ENCODE peak calls at places on chromosomes 1 and 21, in ten cellular contexts. P is fibroblast of pulmonary artery, Y is stomach, W is astrocyte, V is mucosa of descending colon, H is osteoblast, G is astrocyte of the spinal cord, O is colonic mucosa, L is fibroblast of mammary gland, K is left ventricle myocardium inferior. T is an unnamed sample.

GRCh38 chr1:19044471-19044870 is 88.0 kb upstream of the IFFO2 start:
- DNase-seq in P (no peak), Y (no peak), W (no peak), V (no peak), H (no peak), G (no peak), O (no peak), L (no peak), K (no peak), T (no peak)

GRCh38 chr1:228141871-228142615 is 2.0 kb downstream of the GUK1 start:
- DNase-seq in P (no peak), Y (peak), W (peak), V (peak), H (no peak), G (peak), O (no peak), L (no peak), K (no peak), T (no peak)

GRCh38 chr21:43806017-43806710 is 16.8 kb downstream of the RRP1 start:
- DNase-seq in P (no peak), Y (no peak), W (no peak), V (no peak), H (no peak), G (no peak), O (no peak), L (no peak), K (no peak), T (no peak)

GRCh38 chr1:29148656-29149491 is 25.2 kb upstream of the TMEM200B start:
- DNase-seq in P (no peak), Y (no peak), W (no peak), V (no peak), H (no peak), G (no peak), O (no peak), L (peak), K (no peak), T (no peak)

GRCh38 chr1:156551866-156552265 is 20.5 kb downstream of the IQGAP3 start:
- DNase-seq in P (peak), Y (no peak), W (no peak), V (no peak), H (no peak), G (no peak), O (no peak), L (peak), K (no peak), T (no peak)

GRCh38 chr1:205719762-205720161 is 30.2 kb downstream of the NUCKS1 start:
- DNase-seq in P (no peak), Y (no peak), W (no peak), V (no peak), H (no peak), G (no peak), O (no peak), L (no peak), K (no peak), T (no peak)

GRCh38 chr1:53127546-53127945 is 14.9 kb downstream of the SLC1A7 start:
- DNase-seq in P (no peak), Y (no peak), W (no peak), V (no peak), H (no peak), G (no peak), O (no peak), L (peak), K (no peak), T (no peak)

GRCh38 chr1:225470210-225470609 is 42.4 kb upstream of the LBR start:
- DNase-seq in P (no peak), Y (no peak), W (no peak), V (no peak), H (peak), G (no peak), O (no peak), L (no peak), K (no peak), T (no peak)

GRCh38 chr1:92862605-92863004 is 30.8 kb downstream of the RPL5 start:
- DNase-seq in P (no peak), Y (no peak), W (no peak), V (no peak), H (no peak), G (no peak), O (no peak), L (no peak), K (no peak), T (no peak)

GRCh38 chr1:87826639-87827345 is 498.1 kb downstream of the LMO4 start:
- DNase-seq in P (peak), Y (no peak), W (peak), V (no peak), H (peak), G (peak), O (peak), L (peak), K (peak), T (no peak)

GRCh38 chr1:7418442-7419080 is 352.5 kb upstream of the VAMP3 start:
- DNase-seq in P (no peak), Y (peak), W (no peak), V (no peak), H (no peak), G (no peak), O (peak), L (no peak), K (no peak), T (no peak)

GRCh38 chr21:41627428-41627827 is 119.5 kb upstream of the TMPRSS2 start:
- DNase-seq in P (no peak), Y (no peak), W (no peak), V (no peak), H (no peak), G (no peak), O (no peak), L (peak), K (no peak), T (no peak)

GRCh38 chr1:24857528-24858133 is 72.4 kb downstream of the RUNX3 start:
- DNase-seq in P (no peak), Y (no peak), W (no peak), V (no peak), H (no peak), G (no peak), O (no peak), L (no peak), K (no peak), T (no peak)

GRCh38 chr1:203069028-203069804 is 16.6 kb downstream of the MYOG start:
- DNase-seq in P (peak), Y (no peak), W (no peak), V (no peak), H (peak), G (no peak), O (no peak), L (no peak), K (no peak), T (no peak)

GRCh38 chr1:240492832-240493440 is 119.0 kb downstream of the GREM2 start:
- DNase-seq in P (peak), Y (no peak), W (peak), V (peak), H (no peak), G (peak), O (peak), L (peak), K (no peak), T (peak)

GRCh38 chr1:199422206-199422605 is 605.3 kb upstream of the NR5A2 start:
- DNase-seq in P (peak), Y (peak), W (peak), V (no peak), H (peak), G (peak), O (no peak), L (peak), K (no peak), T (no peak)

GRCh38 chr1:15833842-15834405 is 13.6 kb upstream of the SPEN start:
- DNase-seq in P (no peak), Y (no peak), W (no peak), V (no peak), H (no peak), G (no peak), O (no peak), L (no peak), K (no peak), T (no peak)

GRCh38 chr1:29753771-29754607 is 517.7 kb downstream of the PTPRU start:
- DNase-seq in P (no peak), Y (no peak), W (no peak), V (no peak), H (no peak), G (no peak), O (peak), L (no peak), K (no peak), T (no peak)

GRCh38 chr1:3417082-3417728 is 37.3 kb upstream of the ARHGEF16 start:
- DNase-seq in P (no peak), Y (peak), W (no peak), V (no peak), H (no peak), G (no peak), O (no peak), L (no peak), K (no peak), T (no peak)

GRCh38 chr1:53343831-53344668 is 16.2 kb upstream of the LRP8 start:
- DNase-seq in P (no peak), Y (peak), W (no peak), V (no peak), H (peak), G (no peak), O (peak), L (no peak), K (no peak), T (no peak)

GRCh38 chr1:17405898-17406759 is 33.3 kb downstream of the RCC2 start:
- DNase-seq in P (peak), Y (peak), W (peak), V (peak), H (peak), G (peak), O (peak), L (peak), K (peak), T (no peak)

GRCh38 chr1:57546527-57546926 is 122.7 kb upstream of the DAB1 start:
- DNase-seq in P (no peak), Y (no peak), W (no peak), V (no peak), H (no peak), G (no peak), O (no peak), L (no peak), K (no peak), T (no peak)

GRCh38 chr21:41687633-41688032 is 79.2 kb downstream of the RIPK4 start:
- DNase-seq in P (no peak), Y (no peak), W (no peak), V (peak), H (no peak), G (no peak), O (no peak), L (no peak), K (no peak), T (no peak)

GRCh38 chr21:42233067-42233981 is 14.4 kb downstream of the ABCG1 start:
- DNase-seq in P (peak), Y (peak), W (no peak), V (peak), H (peak), G (peak), O (peak), L (peak), K (peak), T (no peak)

GRCh38 chr1:64387382-64388066 is 82.4 kb upstream of the CACHD1 start:
- DNase-seq in P (no peak), Y (no peak), W (no peak), V (no peak), H (no peak), G (no peak), O (no peak), L (no peak), K (no peak), T (peak)

GRCh38 chr1:161160763-161161162 is 1.5 kb downstream of the USP21 start:
- DNase-seq in P (no peak), Y (no peak), W (no peak), V (no peak), H (peak), G (no peak), O (no peak), L (no peak), K (no peak), T (no peak)

GRCh38 chr1:101002551-101002950 is 23.0 kb downstream of the DPH5 start:
- DNase-seq in P (no peak), Y (no peak), W (peak), V (no peak), H (no peak), G (peak), O (no peak), L (peak), K (no peak), T (no peak)

GRCh38 chr1:46735708-46736324 is 16.9 kb upstream of the EFCAB14 start:
- DNase-seq in P (peak), Y (no peak), W (peak), V (no peak), H (no peak), G (peak), O (peak), L (peak), K (no peak), T (no peak)

GRCh38 chr1:181588631-181589030 is 105.3 kb downstream of the CACNA1E start:
- DNase-seq in P (no peak), Y (no peak), W (no peak), V (no peak), H (no peak), G (no peak), O (no peak), L (no peak), K (no peak), T (no peak)

GRCh38 chr1:181587870-181588438 is 104.6 kb downstream of the CACNA1E start:
- DNase-seq in P (no peak), Y (no peak), W (no peak), V (no peak), H (no peak), G (no peak), O (no peak), L (no peak), K (no peak), T (peak)

DNA sequence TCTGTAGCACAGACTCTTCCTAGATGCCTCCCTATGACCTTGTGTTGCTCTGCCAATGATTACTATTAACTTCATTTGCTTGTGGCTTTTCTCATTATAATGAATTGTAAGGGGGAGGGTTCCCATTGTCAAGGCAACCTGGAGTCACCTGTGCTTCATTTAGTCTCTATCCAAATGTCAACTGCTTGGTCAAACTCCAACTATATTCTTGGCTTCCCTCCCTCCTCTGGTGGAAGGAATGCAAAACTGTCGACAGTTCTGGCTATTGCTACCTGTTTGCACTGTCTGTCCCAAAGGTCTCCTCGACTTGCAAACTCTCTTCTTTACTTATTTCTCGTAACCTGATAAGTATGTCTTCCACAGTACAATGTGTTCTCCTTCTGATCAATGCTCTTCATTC is 100.3 kb downstream of the CACNA1E start:
- DNase-seq in P (no peak), Y (peak), W (no peak), V (no peak), H (no peak), G (no peak), O (peak), L (no peak), K (no peak), T (peak)
- TF ChIP-seq CTCF in P (no peak), Y (no peak), W (no peak), V (no peak), H (no peak), G (no peak), O (no peak), L (no peak), K (peak), T (peak)

GRCh38 chr1:45512641-45513054 is 9.0 kb downstream of the PRDX1 start:
- DNase-seq in P (peak), Y (peak), W (peak), V (peak), H (peak), G (peak), O (peak), L (peak), K (peak), T (no peak)

GRCh38 chr1:45518910-45519309 is 2.8 kb downstream of the PRDX1 start:
- DNase-seq in P (peak), Y (no peak), W (no peak), V (no peak), H (no peak), G (no peak), O (no peak), L (no peak), K (no peak), T (no peak)

GRCh38 chr1:45510972-45511527 is 10.6 kb downstream of the PRDX1 start:
- DNase-seq in P (no peak), Y (no peak), W (no peak), V (no peak), H (no peak), G (no peak), O (no peak), L (no peak), K (no peak), T (no peak)

GRCh38 chr1:45521413-45522323 is at the start of gene PRDX1:
- DNase-seq in P (peak), Y (peak), W (peak), V (peak), H (peak), G (peak), O (peak), L (peak), K (peak), T (peak)

DNA sequence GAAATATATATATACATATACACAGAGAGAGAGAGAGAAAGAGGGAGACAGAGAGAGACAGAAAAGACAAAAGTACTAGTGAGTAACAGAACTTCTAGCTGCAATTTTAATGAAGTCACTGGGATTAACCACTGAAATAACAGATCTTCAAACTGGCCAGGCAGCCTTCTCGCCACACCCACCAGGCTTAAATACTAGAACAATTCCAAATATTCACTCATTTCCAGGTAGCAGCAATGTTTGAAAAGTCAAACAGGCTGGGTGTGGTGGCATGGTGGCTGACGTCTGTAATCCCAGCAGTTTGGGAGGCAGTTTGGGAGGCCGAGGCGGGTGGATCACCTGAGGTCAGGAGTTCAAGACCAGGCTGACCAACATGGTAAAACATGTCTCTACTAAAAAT is 5.2 kb downstream of the PRDX1 start:
- DNase-seq in P (no peak), Y (no peak), W (no peak), V (no peak), H (no peak), G (no peak), O (no peak), L (no peak), K (no peak), T (no peak)
- H3K4me3 ChIP-seq in P (no peak), Y (no peak), W (no peak), V (no peak), H (no peak), G (no peak), O (no peak), L (no peak), K (no peak), T (no peak)

GRCh38 chr1:5099558-5099957 is 445.1 kb downstream of the AJAP1 start:
- DNase-seq in P (no peak), Y (no peak), W (no peak), V (no peak), H (no peak), G (no peak), O (no peak), L (no peak), K (no peak), T (peak)
- TF ChIP-seq CTCF in P (no peak), Y (no peak), W (no peak), V (no peak), H (no peak), G (no peak), O (no peak), L (no peak), K (no peak), T (peak)

GRCh38 chr1:22048351-22049192 is 3.9 kb upstream of the CDC42 start:
- DNase-seq in P (no peak), Y (no peak), W (no peak), V (no peak), H (peak), G (no peak), O (no peak), L (peak), K (no peak), T (no peak)
- H3K4me3 ChIP-seq in P (no peak), Y (no peak), W (no peak), V (no peak), H (no peak), G (no peak), O (no peak), L (no peak), K (no peak), T (no peak)

DNA sequence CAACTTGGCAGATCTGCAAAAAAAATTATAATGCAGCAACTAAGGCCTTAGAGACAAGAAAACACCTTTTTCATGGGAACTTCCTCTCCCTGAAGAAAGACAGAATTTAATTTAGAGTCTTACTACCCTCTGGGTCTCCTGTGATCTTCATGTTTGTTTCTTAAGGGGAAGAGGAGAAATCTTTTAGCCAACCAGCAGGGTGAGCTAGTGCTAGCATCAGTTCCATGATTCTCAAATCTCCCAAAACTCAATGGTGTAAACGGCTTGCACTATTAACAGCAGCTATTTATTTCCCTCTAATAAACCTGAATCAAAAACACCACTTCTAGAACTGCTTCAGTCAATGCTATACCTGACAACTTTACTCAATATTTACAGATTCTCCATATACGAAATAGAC is 3.8 kb downstream of the ZNF644 start:
- DNase-seq in P (peak), Y (no peak), W (no peak), V (no peak), H (peak), G (no peak), O (no peak), L (peak), K (no peak), T (no peak)
- TF ChIP-seq CTCF in P (peak), Y (no peak), W (peak), V (peak), H (peak), G (peak), O (peak), L (peak), K (peak), T (peak)

GRCh38 chr1:211261229-211261628 is 2.1 kb downstream of the RCOR3 start:
- DNase-seq in P (no peak), Y (no peak), W (no peak), V (no peak), H (peak), G (no peak), O (no peak), L (no peak), K (no peak), T (no peak)
- H3K4me3 ChIP-seq in P (peak), Y (peak), W (peak), V (peak), H (peak), G (peak), O (peak), L (peak), K (peak), T (peak)

GRCh38 chr1:185745165-185745564 is 11.0 kb downstream of the HMCN1 start:
- DNase-seq in P (no peak), Y (no peak), W (no peak), V (no peak), H (no peak), G (no peak), O (no peak), L (no peak), K (no peak), T (no peak)

GRCh38 chr1:185739967-185740366 is 5.8 kb downstream of the HMCN1 start:
- DNase-seq in P (no peak), Y (no peak), W (no peak), V (no peak), H (no peak), G (no peak), O (no peak), L (peak), K (no peak), T (no peak)

GRCh38 chr1:185735667-185736105 is 1.5 kb downstream of the HMCN1 start:
- DNase-seq in P (peak), Y (no peak), W (no peak), V (no peak), H (peak), G (peak), O (no peak), L (peak), K (no peak), T (no peak)

GRCh38 chr1:185742403-185742802 is 8.2 kb downstream of the HMCN1 start:
- DNase-seq in P (no peak), Y (no peak), W (no peak), V (no peak), H (no peak), G (no peak), O (no peak), L (no peak), K (no peak), T (no peak)

GRCh38 chr1:185741551-185741950 is 7.4 kb downstream of the HMCN1 start:
- DNase-seq in P (peak), Y (no peak), W (no peak), V (no peak), H (no peak), G (no peak), O (no peak), L (peak), K (no peak), T (no peak)
- TF ChIP-seq CTCF in P (no peak), Y (no peak), W (no peak), V (no peak), H (no peak), G (no peak), O (no peak), L (no peak), K (no peak), T (no peak)

DNA sequence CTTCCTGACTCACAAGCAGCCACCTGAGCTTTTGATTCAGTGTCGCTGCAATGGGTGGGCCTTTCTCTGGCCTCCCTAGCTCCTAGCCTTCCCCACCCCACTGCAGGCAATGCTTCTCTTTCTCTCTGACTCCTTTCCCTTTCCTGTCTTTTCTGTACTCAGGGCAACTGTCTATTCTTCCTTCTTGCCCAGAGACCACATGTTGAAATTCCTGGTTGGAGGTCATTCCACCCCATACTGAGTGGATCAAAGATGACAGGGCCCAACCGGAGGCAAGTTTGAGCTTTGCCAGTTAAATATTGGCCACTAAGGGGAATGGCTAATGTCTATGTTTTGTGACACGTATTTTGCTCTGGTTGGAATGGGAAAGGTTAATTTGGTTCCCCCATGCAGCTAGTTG is 65.2 kb upstream of the ARID1A start:
- DNase-seq in P (no peak), Y (no peak), W (no peak), V (no peak), H (no peak), G (no peak), O (no peak), L (no peak), K (no peak), T (no peak)
- H3K4me3 ChIP-seq in P (no peak), Y (no peak), W (no peak), V (no peak), H (no peak), G (no peak), O (no peak), L (no peak), K (no peak), T (no peak)